ENCODE peak calls at places on chromosomes 4 and X, in six cellular contexts. C, O, F, B, T and I are unnamed samples.

GRCh38 chr4:170089274-170089742 is 448 bp downstream of the AADAT start:
- DNase-seq in C (no peak), O (peak), F (no peak), B (peak), T (peak), I (peak)

GRCh38 chr4:951186-951585 is 18.9 kb downstream of the TMEM175 start:
- DNase-seq in C (peak), O (no peak), F (no peak), B (no peak), T (no peak), I (no peak)

GRCh38 chr4:140807491-140808257 is 51.5 kb upstream of the TBC1D9 start:
- DNase-seq in C (no peak), O (no peak), F (peak), B (no peak), T (no peak), I (no peak)

GRCh38 chr4:106253364-106254129 is 62.5 kb downstream of the TBCK start:
- DNase-seq in C (no peak), O (no peak), F (no peak), B (no peak), T (no peak), I (no peak)

GRCh38 chr4:23290656-23291055 is 597.9 kb downstream of the GBA3 start:
- DNase-seq in C (no peak), O (no peak), F (no peak), B (peak), T (no peak), I (peak)

GRCh38 chrX:54386314-54386713 is 28.5 kb upstream of the WNK3 start:
- DNase-seq in C (no peak), O (no peak), F (no peak), B (no peak), T (no peak), I (peak)

GRCh38 chrX:118551426-118551825 is 55.8 kb downstream of the DOCK11 start:
- DNase-seq in C (no peak), O (no peak), F (no peak), B (no peak), T (no peak), I (peak)

GRCh38 chrX:84078991-84079390 is 109.0 kb downstream of the RPS6KA6 start:
- DNase-seq in C (no peak), O (no peak), F (no peak), B (no peak), T (no peak), I (no peak)

GRCh38 chrX:33725556-33726232 is 406.4 kb downstream of the FAM47A start:
- DNase-seq in C (peak), O (peak), F (no peak), B (no peak), T (peak), I (peak)

GRCh38 chr4:186592961-186593586 is 37.7 kb upstream of the MTNR1A start:
- DNase-seq in C (no peak), O (no peak), F (no peak), B (no peak), T (no peak), I (no peak)

GRCh38 chrX:10415704-10416001 is 204.7 kb downstream of the MID1 start:
- DNase-seq in C (no peak), O (no peak), F (no peak), B (no peak), T (no peak), I (peak)

GRCh38 chr4:72171761-72172160 is 140.0 kb downstream of the NPFFR2 start:
- DNase-seq in C (no peak), O (no peak), F (no peak), B (no peak), T (no peak), I (no peak)

GRCh38 chrX:40772290-40772689 is 36.9 kb upstream of the MED14 start:
- DNase-seq in C (no peak), O (no peak), F (no peak), B (no peak), T (no peak), I (peak)

GRCh38 chr4:179662522-179662921 is 2220.3 kb upstream of the AGA start:
- DNase-seq in C (no peak), O (no peak), F (no peak), B (no peak), T (no peak), I (no peak)

GRCh38 chrX:70422886-70423336 is at the start of gene GDPD2:
- DNase-seq in C (no peak), O (peak), F (no peak), B (peak), T (no peak), I (peak)
- H3K4me3 ChIP-seq in C (no peak), O (peak), F (no peak), B (no peak), T (no peak), I (peak)

GRCh38 chr4:77501851-77502250 is 103.8 kb upstream of the CXCL13 start:
- DNase-seq in C (no peak), O (no peak), F (no peak), B (no peak), T (no peak), I (no peak)

GRCh38 chr4:77501240-77501639 is 104.4 kb upstream of the CXCL13 start:
- DNase-seq in C (no peak), O (no peak), F (no peak), B (no peak), T (no peak), I (no peak)

GRCh38 chr4:77505275-77505957 is 100.2 kb upstream of the CXCL13 start:
- DNase-seq in C (no peak), O (no peak), F (no peak), B (no peak), T (no peak), I (no peak)

GRCh38 chr4:77504407-77504806 is 101.2 kb upstream of the CXCL13 start:
- DNase-seq in C (no peak), O (no peak), F (no peak), B (no peak), T (no peak), I (no peak)

GRCh38 chr4:77500801-77501200 is 104.8 kb upstream of the CXCL13 start:
- DNase-seq in C (no peak), O (no peak), F (no peak), B (peak), T (no peak), I (no peak)
- TF ChIP-seq CTCF in C (no peak), O (no peak), F (no peak), B (no peak), T (no peak), I (no peak)

GRCh38 chrX:100652266-100652665 is 8.3 kb downstream of the SRPX2 start:
- DNase-seq in C (no peak), O (no peak), F (no peak), B (no peak), T (no peak), I (no peak)

GRCh38 chrX:100647739-100648138 is 3.7 kb downstream of the SRPX2 start:
- DNase-seq in C (no peak), O (no peak), F (no peak), B (peak), T (no peak), I (no peak)

GRCh38 chrX:100648601-100649417 is 4.8 kb downstream of the SRPX2 start:
- DNase-seq in C (no peak), O (peak), F (no peak), B (peak), T (peak), I (peak)

GRCh38 chrX:100650841-100651240 is 6.8 kb downstream of the SRPX2 start:
- DNase-seq in C (no peak), O (no peak), F (no peak), B (no peak), T (no peak), I (no peak)

GRCh38 chrX:100649550-100650356 is 5.8 kb downstream of the SRPX2 start:
- DNase-seq in C (no peak), O (no peak), F (no peak), B (peak), T (peak), I (peak)
- H3K4me3 ChIP-seq in C (peak), O (no peak), F (no peak), B (peak), T (no peak), I (no peak)

DNA sequence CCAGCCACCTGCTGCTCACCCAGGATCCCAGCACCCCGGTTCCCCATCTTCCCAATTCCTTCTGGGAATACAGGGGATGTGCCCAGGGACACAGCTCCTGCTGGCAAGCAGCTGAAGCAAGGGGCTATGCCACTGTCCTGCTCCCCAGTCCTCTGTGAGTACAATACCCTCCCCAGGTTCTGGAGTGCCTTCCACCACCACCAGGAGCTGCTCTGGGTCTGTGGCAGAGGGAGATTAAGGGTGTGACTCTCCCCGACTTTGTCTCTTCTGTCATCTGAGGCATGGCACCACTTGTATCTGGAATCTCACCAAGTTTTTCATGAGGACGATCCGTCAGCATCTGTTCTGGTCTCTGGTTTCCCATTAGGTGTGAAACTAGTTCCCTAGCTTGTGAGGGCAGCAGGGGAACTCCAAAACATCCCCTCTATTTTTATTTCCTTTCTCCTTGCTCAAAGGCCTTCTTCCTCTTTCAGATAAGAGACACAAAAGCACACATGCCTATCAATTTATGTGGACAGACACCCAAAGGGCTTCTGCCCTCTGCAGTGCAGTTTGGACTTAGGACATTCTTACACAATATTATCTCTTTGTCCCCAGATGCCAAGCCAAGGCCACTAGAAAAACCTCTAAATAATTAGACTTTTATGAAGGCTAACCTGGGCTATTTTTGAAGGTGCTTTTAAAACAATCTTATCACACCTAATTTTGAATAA is 26.8 kb downstream of the MGST2 start:
- DNase-seq in C (no peak), O (peak), F (no peak), B (peak), T (peak), I (peak)
- TF ChIP-seq CTCF in C (no peak), O (peak), F (no peak), B (peak), T (peak), I (peak)

GRCh38 chr4:36310793-36311192 is 29.4 kb downstream of the DTHD1 start:
- DNase-seq in C (no peak), O (no peak), F (no peak), B (no peak), T (peak), I (no peak)
- H3K4me3 ChIP-seq in C (no peak), O (no peak), F (no peak), B (no peak), T (no peak), I (no peak)